ENCODE peak calls at places on chromosome 22, in seven cellular contexts. S, P, Q, W, Y, H and K are unnamed samples.

GRCh38 chr22:36541831-36542391 is 12.9 kb upstream of the EIF3D start:
- DNase-seq in S (peak; percentile 64), P (peak; percentile 77), Q (peak; percentile 70), W (peak; percentile 42), Y (no peak), H (no peak), K (peak; percentile 37)

GRCh38 chr22:22233081-22233480 is 11.5 kb upstream of the VPREB1 start:
- DNase-seq in S (no peak), P (peak; percentile 6), Q (no peak), W (no peak), Y (no peak), H (no peak), K (no peak)

GRCh38 chr22:38707346-38707745 is 1.6 kb downstream of the GTPBP1 start:
- DNase-seq in S (no peak), P (no peak), Q (peak; percentile 22), W (no peak), Y (no peak), H (no peak), K (no peak)

GRCh38 chr22:21447694-21448402 is 19.3 kb upstream of the TMEM191C start:
- DNase-seq in S (no peak), P (peak; percentile 28), Q (no peak), W (peak; percentile 11), Y (peak; percentile 38), H (no peak), K (peak; percentile 18)

GRCh38 chr22:24146190-24146616 is 35.1 kb upstream of the SUSD2 start:
- DNase-seq in S (no peak), P (no peak), Q (peak; percentile 94), W (peak; percentile 66), Y (peak; percentile 88), H (no peak), K (peak; percentile 82)

GRCh38 chr22:39663751-39664150 is 93.2 kb downstream of the CACNA1I start:
- DNase-seq in S (no peak), P (no peak), Q (no peak), W (no peak), Y (no peak), H (no peak), K (no peak)

GRCh38 chr22:49382451-49382735 is 445.3 kb downstream of the BRD1 start:
- DNase-seq in S (no peak), P (peak; percentile 5), Q (no peak), W (no peak), Y (peak; percentile 20), H (no peak), K (no peak)

GRCh38 chr22:48744967-48745841 is 1082.5 kb downstream of the BRD1 start:
- DNase-seq in S (no peak), P (peak; percentile 29), Q (no peak), W (no peak), Y (no peak), H (no peak), K (no peak)

GRCh38 chr22:35914665-35915476 is 113.8 kb downstream of the RBFOX2 start:
- DNase-seq in S (peak; percentile 80), P (peak; percentile 86), Q (peak; percentile 92), W (peak; percentile 73), Y (no peak), H (no peak), K (peak; percentile 94)

GRCh38 chr22:37469416-37470086 is 16.6 kb downstream of the MFNG start:
- DNase-seq in S (no peak), P (no peak), Q (no peak), W (no peak), Y (no peak), H (no peak), K (no peak)

GRCh38 chr22:39351689-39352214 is 2.0 kb downstream of the SYNGR1 start:
- DNase-seq in S (no peak), P (no peak), Q (no peak), W (no peak), Y (no peak), H (peak; percentile 25), K (peak; percentile 87)

GRCh38 chr22:17476838-17477237 is 86.5 kb upstream of the SLC25A18 start:
- DNase-seq in S (no peak), P (no peak), Q (peak; percentile 66), W (no peak), Y (no peak), H (no peak), K (no peak)

GRCh38 chr22:35630891-35631290 is 13.8 kb upstream of the MB start:
- DNase-seq in S (no peak), P (no peak), Q (no peak), W (no peak), Y (no peak), H (no peak), K (no peak)

GRCh38 chr22:25137577-25138525 is 61.8 kb upstream of the CRYBB3 start:
- DNase-seq in S (peak; percentile 4), P (no peak), Q (peak; percentile 2), W (no peak), Y (no peak), H (peak; percentile 11), K (no peak)

GRCh38 chr22:17769716-17770082 is 4.6 kb downstream of the BID start:
- DNase-seq in S (no peak), P (no peak), Q (no peak), W (no peak), Y (no peak), H (no peak), K (no peak)

GRCh38 chr22:35971418-35972119 is 57.1 kb downstream of the RBFOX2 start:
- DNase-seq in S (no peak), P (no peak), Q (peak; percentile 82), W (peak; percentile 69), Y (no peak), H (no peak), K (peak; percentile 18)

GRCh38 chr22:41668971-41669911 is 19.4 kb downstream of the SNU13 start:
- DNase-seq in S (no peak), P (peak; percentile 53), Q (peak; percentile 64), W (no peak), Y (no peak), H (no peak), K (no peak)

GRCh38 chr22:37462983-37463382 is 23.2 kb downstream of the MFNG start:
- DNase-seq in S (no peak), P (no peak), Q (peak; percentile 42), W (no peak), Y (no peak), H (no peak), K (peak; percentile 49)

GRCh38 chr22:40256501-40256900 is 78.8 kb downstream of the TNRC6B start:
- DNase-seq in S (no peak), P (no peak), Q (peak; percentile 15), W (no peak), Y (no peak), H (no peak), K (no peak)

GRCh38 chr22:23182289-23183106 is 2.2 kb downstream of the BCR start:
- DNase-seq in S (no peak), P (no peak), Q (no peak), W (no peak), Y (no peak), H (peak; percentile 32), K (peak; percentile 40)

GRCh38 chr22:45235851-45236342 is 4.8 kb downstream of the KIAA0930 start:
- DNase-seq in S (no peak), P (no peak), Q (no peak), W (no peak), Y (no peak), H (no peak), K (no peak)
- H3K4me1 ChIP-seq in S (peaks cover 7% of the 10 kb centered on the region), P (peaks cover 31% of the 10 kb centered on the region), Q (peaks cover 2% of the 10 kb centered on the region), W (no peaks in the 10 kb centered on the region), Y (peaks cover 15% of the 10 kb centered on the region), H (peaks cover 62% of the 10 kb centered on the region), K (no peaks in the 10 kb centered on the region)

GRCh38 chr22:29788339-29789279 is 21.4 kb downstream of the UQCR10 start:
- DNase-seq in S (no peak), P (peak; percentile 85), Q (no peak), W (no peak), Y (no peak), H (no peak), K (no peak)
- H3K4me1 ChIP-seq in S (no peaks in the 10 kb centered on the region), P (peaks cover 40% of the 10 kb centered on the region), Q (peaks cover 5% of the 10 kb centered on the region), W (no peaks in the 10 kb centered on the region), Y (peaks cover 15% of the 10 kb centered on the region), H (no peaks in the 10 kb centered on the region), K (no peaks in the 10 kb centered on the region)

GRCh38 chr22:31103111-31103510 is 4.3 kb downstream of the SELENOM start:
- DNase-seq in S (no peak), P (no peak), Q (no peak), W (peak; percentile 28), Y (no peak), H (no peak), K (no peak)

GRCh38 chr22:31103899-31104694 is 3.3 kb downstream of the SELENOM start:
- DNase-seq in S (no peak), P (no peak), Q (no peak), W (peak; percentile 83), Y (no peak), H (no peak), K (no peak)

GRCh38 chr22:31105282-31105929 is 2.0 kb downstream of the SELENOM start:
- DNase-seq in S (no peak), P (no peak), Q (no peak), W (peak; percentile 48), Y (no peak), H (no peak), K (no peak)

GRCh38 chr22:31106001-31106571 is 1.3 kb downstream of the SELENOM start:
- DNase-seq in S (no peak), P (no peak), Q (no peak), W (peak; percentile 61), Y (no peak), H (no peak), K (no peak)

GRCh38 chr22:31104869-31105268 is 2.5 kb downstream of the SELENOM start:
- DNase-seq in S (no peak), P (no peak), Q (no peak), W (peak; percentile 72), Y (no peak), H (no peak), K (no peak)
- H3K4me1 ChIP-seq in S (peaks cover 14% of the 10 kb centered on the region), P (peaks cover 19% of the 10 kb centered on the region), Q (peaks cover 28% of the 10 kb centered on the region), W (peaks cover 4% of the 10 kb centered on the region), Y (peaks cover 10% of the 10 kb centered on the region), H (no peaks in the 10 kb centered on the region), K (no peaks in the 10 kb centered on the region)

GRCh38 chr22:19943665-19944026 is 2.0 kb upstream of the TXNRD2 start:
- DNase-seq in S (no peak), P (no peak), Q (peak; percentile 65), W (no peak), Y (peak; percentile 48), H (no peak), K (peak; percentile 83)
- H3K4me1 ChIP-seq in S (peaks cover 19% of the 10 kb centered on the region), P (peaks cover 64% of the 10 kb centered on the region), Q (peaks cover 21% of the 10 kb centered on the region), W (no peaks in the 10 kb centered on the region), Y (peaks cover 66% of the 10 kb centered on the region), H (peaks cover 15% of the 10 kb centered on the region), K (peaks cover 12% of the 10 kb centered on the region)

GRCh38 chr22:46584081-46584903 is 35.9 kb upstream of the GRAMD4 start:
- DNase-seq in S (no peak), P (no peak), Q (no peak), W (no peak), Y (peak; percentile 43), H (no peak), K (no peak)
- H3K4me1 ChIP-seq in S (peaks cover 3% of the 10 kb centered on the region), P (peaks cover 11% of the 10 kb centered on the region), Q (no peaks in the 10 kb centered on the region), W (no peaks in the 10 kb centered on the region), Y (peaks cover 77% of the 10 kb centered on the region), H (peaks cover 50% of the 10 kb centered on the region), K (no peaks in the 10 kb centered on the region)